ENCODE peak calls at places on chromosome 9, in ten cellular contexts. Y, R, Q, P, C, M, W, I, L and Z are unnamed samples.

GRCh38 chr9:17462869-17463464 is 115.9 kb upstream of the SH3GL2 start:
- DNase-seq in Y (peak), W (peak), C (no peak), R (peak), Q (peak), L (peak), M (peak), P (peak), I (peak), Z (peak)

GRCh38 chr9:1495684-1496083 is 445.5 kb downstream of the DMRT2 start:
- DNase-seq in C (no peak), P (peak), W (no peak), Y (no peak), L (no peak), M (no peak), R (no peak), Q (no peak), I (no peak), Z (no peak)

GRCh38 chr9:101369286-101369685 is 15.5 kb downstream of the BAAT start:
- DNase-seq in Y (no peak), M (no peak), P (no peak), I (no peak), R (peak), W (no peak), C (no peak), Q (no peak), L (no peak), Z (no peak)

GRCh38 chr9:89760123-89760522 is 155.3 kb downstream of the GADD45G start:
- DNase-seq in L (no peak), Q (no peak), Y (no peak), I (no peak), W (no peak), C (no peak), M (no peak), P (no peak), R (no peak), Z (no peak)

GRCh38 chr9:128107260-128107970 is 20.1 kb downstream of the PTGES2 start:
- DNase-seq in M (no peak), W (no peak), I (no peak), P (no peak), Q (no peak), C (no peak), R (no peak), L (no peak), Y (no peak), Z (no peak)

GRCh38 chr9:94920439-94920951 is 194.0 kb downstream of the AOPEP start:
- DNase-seq in M (no peak), R (peak), Y (no peak), P (no peak), W (peak), Q (no peak), C (no peak), L (no peak), I (no peak), Z (no peak)

GRCh38 chr9:115673599-115673998 is 480.0 kb upstream of the PAPPA start:
- DNase-seq in C (no peak), Y (no peak), R (peak), W (no peak), P (no peak), M (no peak), I (no peak), Q (no peak), L (no peak), Z (no peak)

GRCh38 chr9:126023962-126024361 is 276.8 kb downstream of the PBX3 start:
- DNase-seq in P (no peak), Y (no peak), C (no peak), M (no peak), I (no peak), Q (no peak), W (no peak), R (no peak), L (no peak), Z (no peak)

GRCh38 chr9:127130661-127131538 is 8.5 kb upstream of the ANGPTL2 start:
- DNase-seq in Y (no peak), C (peak), R (peak), M (no peak), P (no peak), I (peak), Q (no peak), W (peak), L (no peak), Z (no peak)

GRCh38 chr9:95218790-95219189 is 98.7 kb downstream of the FANCC start:
- DNase-seq in Y (no peak), P (peak), Q (no peak), M (no peak), L (no peak), W (no peak), R (no peak), I (no peak), C (no peak), Z (no peak)

GRCh38 chr9:88540364-88540763 is 5.4 kb downstream of the NXNL2 start:
- DNase-seq in I (no peak), Q (no peak), L (no peak), R (no peak), W (no peak), P (no peak), M (no peak), C (no peak), Y (no peak), Z (no peak)

GRCh38 chr9:70994582-70994981 is 126.8 kb downstream of the TRPM3 start:
- DNase-seq in W (no peak), R (no peak), L (no peak), Y (no peak), P (no peak), M (no peak), C (no peak), I (no peak), Q (no peak), Z (no peak)

GRCh38 chr9:124297553-124297905 is 39.8 kb downstream of the NEK6 start:
- DNase-seq in Y (no peak), W (peak), R (peak), I (peak), M (no peak), Q (no peak), P (peak), C (no peak), L (peak), Z (peak)

GRCh38 chr9:70566743-70567142 is 152.3 kb upstream of the KLF9 start:
- DNase-seq in Y (no peak), L (no peak), I (no peak), P (peak), R (no peak), C (no peak), W (no peak), Q (no peak), M (peak), Z (no peak)

GRCh38 chr9:113634597-113635515 is 171.3 kb downstream of the RGS3 start:
- DNase-seq in L (no peak), P (peak), C (no peak), W (no peak), M (peak), R (no peak), Y (no peak), I (no peak), Q (no peak), Z (peak)

GRCh38 chr9:134340475-134341186 is 14.4 kb downstream of the RXRA start:
- DNase-seq in Q (no peak), I (no peak), R (no peak), M (no peak), L (no peak), P (no peak), C (no peak), Y (no peak), W (no peak), Z (no peak)